ENCODE peak calls at places on chromosomes 13 and 19, in five cellular contexts. X is GM12891; P is effector memory CD8-positive, alpha-beta T cell; O is NCI-H1417; G is T-helper 9 cell. A is an unnamed sample.

GRCh38 chr13:44431150-44431549 is 57.5 kb downstream of the SERP2 start:
- DNase-seq in X (no peak), P (no peak), O (no peak), G (no peak), A (no peak)

GRCh38 chr13:112783946-112784500 is 94.2 kb downstream of the ATP11A start:
- DNase-seq in X (no peak), P (no peak), O (peak; percentile 23), G (no peak), A (no peak)

GRCh38 chr13:30443957-30444404 is 21.7 kb downstream of the UBE2L5 start:
- DNase-seq in X (no peak), P (no peak), O (no peak), G (no peak), A (no peak)

GRCh38 chr13:18952225-18953016 is 229.2 kb downstream of the TUBA3C start:
- DNase-seq in X (no peak), P (no peak), O (no peak), G (no peak), A (no peak)

GRCh38 chr13:86425127-86425526 is 625.9 kb upstream of the SLITRK6 start:
- DNase-seq in X (no peak), P (no peak), O (peak; percentile 27), G (no peak), A (no peak)

GRCh38 chr13:25473864-25474263 is 102.1 kb downstream of the ATP8A2 start:
- DNase-seq in X (no peak), P (no peak), O (no peak), G (no peak), A (no peak)

GRCh38 chr13:112144616-112145220 is 77.8 kb downstream of the SOX1 start:
- DNase-seq in X (no peak), P (no peak), O (no peak), G (no peak), A (no peak)

GRCh38 chr19:1941146-1942077 is at the start of gene CSNK1G2:
- DNase-seq in X (no peak), P (no peak), O (no peak), G (no peak), A (no peak)

GRCh38 chr13:72986197-72986596 is 72.6 kb upstream of the KLF5 start:
- DNase-seq in X (no peak), P (no peak), O (no peak), G (no peak), A (no peak)